ENCODE peak calls at places on chromosomes 12 and 14, in ten cellular contexts. I is uterus; R is stimulated activated CD4-positive, alpha-beta T cell treated with anti-CD3 and anti-CD28 coated beads, Interleukin-2, amount 100 ng/mL, for 48 hours; O is stimulated activated CD8-positive, alpha-beta memory T cell treated with anti-CD3 and anti-CD28 coated beads, Interleukin-7, amount 100 ng/mL, for 4 hours; Q is T-helper 1 cell; Y is NCI-H510A treated with DMSO at 0.1 percent for 48 hours; A is central memory CD4-positive, alpha-beta T cell; C is nephron progenitor cell; L is GM04504; K is retina. P is an unnamed sample.

GRCh38 chr14:51776102-51776894 is 84.1 kb upstream of the GNG2 start:
- DNase-seq in I (peak; percentile 75), R (no peak), O (no peak), Q (no peak), Y (peak; percentile 39), A (peak; percentile 2), C (peak; percentile 62), L (no peak), K (peak; percentile 77), P (peak; percentile 31)

GRCh38 chr14:53450871-53451270 is 297.7 kb upstream of the DDHD1 start:
- DNase-seq in I (no peak), R (no peak), O (no peak), Q (no peak), Y (no peak), A (no peak), C (no peak), L (no peak), K (no peak), P (no peak)

GRCh38 chr12:131282292-131283080 is 328.8 kb downstream of the ADGRD1 start:
- DNase-seq in I (peak; percentile 4), R (no peak), O (no peak), Q (no peak), Y (no peak), A (no peak), C (no peak), L (no peak), K (no peak), P (no peak)

GRCh38 chr12:28975564-28976340 is 173.3 kb upstream of the FAR2 start:
- DNase-seq in I (no peak), R (no peak), O (no peak), Q (no peak), Y (no peak), A (no peak), C (no peak), L (no peak), K (no peak), P (no peak)

GRCh38 chr12:63086149-63086915 is 64.7 kb downstream of the AVPR1A start:
- DNase-seq in I (no peak), R (no peak), O (no peak), Q (no peak), Y (no peak), A (no peak), C (no peak), L (no peak), K (no peak), P (no peak)

GRCh38 chr12:24933694-24934407 is 15.1 kb downstream of the BCAT1 start:
- DNase-seq in I (no peak), R (no peak), O (no peak), Q (no peak), Y (no peak), A (no peak), C (no peak), L (no peak), K (no peak), P (no peak)

GRCh38 chr14:81193924-81194633 is 26.7 kb downstream of the GTF2A1 start:
- DNase-seq in I (no peak), R (no peak), O (no peak), Q (no peak), Y (no peak), A (no peak), C (no peak), L (no peak), K (no peak), P (no peak)

GRCh38 chr12:6784292-6784691 is 5.0 kb upstream of the CD4 start:
- DNase-seq in I (no peak), R (no peak), O (no peak), Q (no peak), Y (no peak), A (no peak), C (no peak), L (no peak), K (no peak), P (no peak)

GRCh38 chr14:93962701-93963601 is 13.4 kb downstream of the ASB2 start:
- DNase-seq in I (no peak), R (no peak), O (peak; percentile 38), Q (no peak), Y (no peak), A (peak; percentile 65), C (peak; percentile 38), L (no peak), K (no peak), P (no peak)

GRCh38 chr12:120538281-120539156 is 4.4 kb downstream of the RNF10 start:
- DNase-seq in I (peak; percentile 39), R (no peak), O (no peak), Q (no peak), Y (no peak), A (no peak), C (no peak), L (no peak), K (no peak), P (no peak)

GRCh38 chr12:114166360-114166759 is 200.2 kb upstream of the RBM19 start:
- DNase-seq in I (peak; percentile 16), R (no peak), O (no peak), Q (no peak), Y (peak; percentile 32), A (no peak), C (peak; percentile 59), L (no peak), K (peak; percentile 56), P (no peak)

GRCh38 chr12:79407671-79408622 is 282.8 kb downstream of the PAWR start:
- DNase-seq in I (peak; percentile 61), R (no peak), O (no peak), Q (no peak), Y (peak; percentile 27), A (no peak), C (peak; percentile 43), L (peak; percentile 63), K (no peak), P (peak; percentile 75)

GRCh38 chr12:25585021-25585523 is 32.0 kb upstream of the LMNTD1 start:
- DNase-seq in I (peak; percentile 64), R (no peak), O (no peak), Q (no peak), Y (no peak), A (no peak), C (no peak), L (peak; percentile 13), K (no peak), P (peak; percentile 97)

GRCh38 chr12:42360747-42361403 is 34.9 kb downstream of the PPHLN1 start:
- DNase-seq in I (no peak), R (no peak), O (no peak), Q (no peak), Y (no peak), A (no peak), C (no peak), L (no peak), K (no peak), P (no peak)

GRCh38 chr12:80509781-80510556 is 65.9 kb downstream of the PTPRQ start:
- DNase-seq in I (no peak), R (no peak), O (no peak), Q (no peak), Y (no peak), A (no peak), C (no peak), L (peak; percentile 82), K (no peak), P (peak; percentile 77)

P was measured in skeletal muscle cell.